ENCODE peak calls at places on chromosomes 2 and 18, in ten cellular contexts. P, H, Y, A, V, M, Z, R, G and O are unnamed samples. For H3K9me3 and H3K36me3, the result is how much of the 10 kb centered on the place peaks cover.

GRCh38 chr2:64913357-64913869 is 75.8 kb upstream of the SLC1A4 start:
- DNase-seq in P (no peak), H (no peak), Y (no peak), A (no peak), V (peak), M (no peak), Z (no peak), R (peak), G (no peak), O (no peak)

GRCh38 chr2:215958231-215958630 is 55.1 kb downstream of the MREG start:
- DNase-seq in P (no peak), H (no peak), Y (no peak), A (no peak), V (no peak), M (no peak), Z (peak), R (no peak), G (no peak), O (no peak)

GRCh38 chr18:11747731-11748130 is 58.7 kb downstream of the GNAL start:
- DNase-seq in P (no peak), H (no peak), Y (no peak), A (no peak), V (no peak), M (no peak), Z (no peak), R (no peak), G (no peak), O (no peak)

GRCh38 chr2:11553661-11554429 is 20.0 kb downstream of the GREB1 start:
- DNase-seq in P (no peak), H (peak), Y (no peak), A (peak), V (no peak), M (peak), Z (no peak), R (no peak), G (no peak), O (peak)

GRCh38 chr2:637406-637776 is 39.8 kb downstream of the TMEM18 start:
- DNase-seq in P (no peak), H (no peak), Y (no peak), A (no peak), V (no peak), M (no peak), Z (no peak), R (no peak), G (no peak), O (no peak)

GRCh38 chr2:109470121-109470921 is 143.4 kb downstream of the SEPTIN10 start:
- DNase-seq in P (no peak), H (no peak), Y (no peak), A (peak), V (no peak), M (peak), Z (peak), R (peak), G (no peak), O (peak)

GRCh38 chr2:177002983-177003382 is 209.6 kb upstream of the HNRNPA3 start:
- DNase-seq in P (no peak), H (no peak), Y (no peak), A (no peak), V (no peak), M (no peak), Z (no peak), R (no peak), G (no peak), O (no peak)

GRCh38 chr2:240788482-240788881 is 31.5 kb downstream of the KIF1A start:
- DNase-seq in P (no peak), H (no peak), Y (no peak), A (no peak), V (no peak), M (no peak), Z (no peak), R (no peak), G (no peak), O (no peak)

GRCh38 chr2:40190457-40190856 is 261.4 kb downstream of the SLC8A1 start:
- DNase-seq in P (no peak), H (no peak), Y (no peak), A (no peak), V (no peak), M (no peak), Z (no peak), R (no peak), G (no peak), O (no peak)

GRCh38 chr2:96565111-96565510 is 28.6 kb downstream of the ARID5A start:
- DNase-seq in P (no peak), H (no peak), Y (no peak), A (no peak), V (no peak), M (no peak), Z (no peak), R (no peak), G (no peak), O (no peak)

GRCh38 chr2:46332686-46333281 is 35.6 kb downstream of the EPAS1 start:
- DNase-seq in P (peak), H (no peak), Y (no peak), A (no peak), V (no peak), M (peak), Z (peak), R (no peak), G (no peak), O (no peak)

GRCh38 chr2:147543056-147543455 is 301.8 kb upstream of the ACVR2A start:
- DNase-seq in P (no peak), H (no peak), Y (no peak), A (peak), V (no peak), M (peak), Z (peak), R (no peak), G (no peak), O (no peak)

GRCh38 chr18:58865009-58865345 is 300 bp downstream of the ZNF532 start:
- DNase-seq in P (no peak), H (no peak), Y (no peak), A (no peak), V (no peak), M (no peak), Z (no peak), R (no peak), G (no peak), O (no peak)

GRCh38 chr2:26076001-26076587 is 42.2 kb downstream of the RAB10 start:
- DNase-seq in P (no peak), H (no peak), Y (no peak), A (no peak), V (peak), M (no peak), Z (no peak), R (no peak), G (no peak), O (no peak)

GRCh38 chr18:8750954-8751415 is 45.6 kb downstream of the MTCL1 start:
- DNase-seq in P (no peak), H (peak), Y (no peak), A (peak), V (no peak), M (no peak), Z (peak), R (no peak), G (no peak), O (peak)

GRCh38 chr2:95333888-95334338 is 36.8 kb downstream of the KCNIP3 start:
- DNase-seq in P (peak), H (no peak), Y (peak), A (peak), V (no peak), M (peak), Z (peak), R (peak), G (no peak), O (no peak)

GRCh38 chr18:30406728-30407127 is 635.8 kb downstream of the DSC3 start:
- DNase-seq in P (no peak), H (no peak), Y (no peak), A (peak), V (no peak), M (peak), Z (no peak), R (no peak), G (no peak), O (no peak)

GRCh38 chr18:30618567-30618966 is 424.0 kb downstream of the DSC3 start:
- DNase-seq in P (no peak), H (no peak), Y (no peak), A (no peak), V (no peak), M (no peak), Z (no peak), R (no peak), G (no peak), O (no peak)

GRCh38 chr18:42268186-42268725 is 313.2 kb downstream of the PIK3C3 start:
- DNase-seq in P (no peak), H (no peak), Y (no peak), A (peak), V (no peak), M (no peak), Z (no peak), R (no peak), G (no peak), O (peak)

GRCh38 chr2:10774394-10774793 is 38.2 kb downstream of the PDIA6 start:
- DNase-seq in P (no peak), H (no peak), Y (peak), A (no peak), V (no peak), M (no peak), Z (no peak), R (no peak), G (peak), O (no peak)

GRCh38 chr18:48792611-48793368 is 158.0 kb downstream of the SMAD7 start:
- DNase-seq in P (peak), H (no peak), Y (peak), A (no peak), V (no peak), M (no peak), Z (no peak), R (no peak), G (peak), O (no peak)

GRCh38 chr2:236204953-236205352 is 36.8 kb upstream of the GBX2 start:
- DNase-seq in P (no peak), H (no peak), Y (no peak), A (no peak), V (no peak), M (no peak), Z (no peak), R (no peak), G (no peak), O (no peak)

GRCh38 chr2:79437416-79438281 is 75.2 kb upstream of the CTNNA2 start:
- DNase-seq in P (no peak), H (no peak), Y (no peak), A (peak), V (no peak), M (no peak), Z (no peak), R (no peak), G (no peak), O (no peak)

GRCh38 chr2:145759228-145759940 is 1239.5 kb upstream of the ZEB2 start:
- DNase-seq in P (no peak), H (no peak), Y (no peak), A (peak), V (peak), M (no peak), Z (no peak), R (no peak), G (no peak), O (peak)

GRCh38 chr2:10390369-10390801 is 57.7 kb downstream of the ODC1 start:
- DNase-seq in P (no peak), H (no peak), Y (no peak), A (no peak), V (no peak), M (no peak), Z (peak), R (no peak), G (no peak), O (no peak)

GRCh38 chr2:235511187-235511661 is 17.4 kb downstream of the AGAP1 start:
- DNase-seq in P (no peak), H (no peak), Y (no peak), A (peak), V (peak), M (peak), Z (peak), R (peak), G (no peak), O (no peak)

GRCh38 chr18:54672846-54673475 is 81.9 kb downstream of the DYNAP start:
- DNase-seq in P (no peak), H (no peak), Y (no peak), A (peak), V (no peak), M (peak), Z (no peak), R (peak), G (no peak), O (no peak)

GRCh38 chr2:75464348-75464946 is 96.3 kb downstream of the EVA1A start:
- DNase-seq in P (no peak), H (no peak), Y (no peak), A (peak), V (peak), M (peak), Z (peak), R (peak), G (no peak), O (peak)

GRCh38 chr2:85235281-85235680 is 92.5 kb downstream of the TGOLN2 start:
- DNase-seq in P (no peak), H (no peak), Y (no peak), A (no peak), V (no peak), M (no peak), Z (no peak), R (no peak), G (no peak), O (no peak)

GRCh38 chr2:219290381-219291171 is 11.4 kb downstream of the DNAJB2 start:
- DNase-seq in P (no peak), H (no peak), Y (peak), A (no peak), V (no peak), M (no peak), Z (no peak), R (no peak), G (no peak), O (no peak)

GRCh38 chr2:8576525-8577157 is 105.2 kb upstream of the ID2 start:
- DNase-seq in P (no peak), H (peak), Y (no peak), A (no peak), V (no peak), M (no peak), Z (no peak), R (peak), G (no peak), O (peak)

GRCh38 chr18:55343396-55344073 is 244.5 kb downstream of the TCF4 start:
- DNase-seq in P (no peak), H (no peak), Y (no peak), A (peak), V (no peak), M (peak), Z (peak), R (no peak), G (no peak), O (peak)

GRCh38 chr2:129751409-129751808 is 228.1 kb upstream of the RAB6C start:
- DNase-seq in P (no peak), H (no peak), Y (no peak), A (no peak), V (no peak), M (no peak), Z (no peak), R (no peak), G (no peak), O (no peak)
- H3K9me3 ChIP-seq in P (under half), H (under half), Y (under half), A (under half), V (under half), M (under half), Z (under half), R (under half), G (under half), O (under half)

DNA sequence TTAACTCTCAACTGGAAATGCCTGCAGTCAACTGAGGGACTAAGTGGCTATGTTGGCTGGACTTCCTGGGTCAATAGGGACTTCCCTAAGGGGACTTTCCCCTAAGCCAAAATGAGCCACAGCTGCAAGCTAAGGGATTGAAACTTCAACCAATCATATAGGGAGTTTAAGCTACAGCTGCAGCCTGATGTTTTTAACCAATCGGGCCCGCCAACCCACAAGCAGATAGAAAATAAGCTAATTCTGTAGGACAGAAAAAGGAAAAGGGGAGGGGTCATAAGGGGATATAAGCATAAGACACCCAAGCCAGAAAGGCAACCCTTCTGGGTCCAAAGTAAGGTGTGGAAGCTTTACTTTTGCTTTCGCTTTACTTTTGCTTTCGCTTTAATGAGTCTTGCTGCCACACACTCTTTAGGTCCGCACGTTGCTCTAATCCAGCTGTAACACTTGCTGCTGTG is 927.5 kb downstream of the ERBB4 start:
- DNase-seq in P (no peak), H (no peak), Y (no peak), A (no peak), V (peak), M (peak), Z (peak), R (no peak), G (no peak), O (peak)
- H3K4me3 ChIP-seq in P (no peak), H (no peak), Y (no peak), A (no peak), V (peak), M (no peak), Z (peak), R (no peak), G (no peak), O (peak)

GRCh38 chr2:174157048-174157447 is 91.3 kb downstream of the OLA1 start:
- DNase-seq in P (no peak), H (no peak), Y (no peak), A (no peak), V (no peak), M (no peak), Z (no peak), R (no peak), G (no peak), O (no peak)

GRCh38 chr2:174149530-174149929 is 98.8 kb downstream of the OLA1 start:
- DNase-seq in P (no peak), H (no peak), Y (no peak), A (no peak), V (no peak), M (no peak), Z (no peak), R (no peak), G (no peak), O (no peak)

GRCh38 chr2:174158003-174158402 is 90.3 kb downstream of the OLA1 start:
- DNase-seq in P (no peak), H (no peak), Y (no peak), A (no peak), V (peak), M (peak), Z (peak), R (peak), G (no peak), O (no peak)

GRCh38 chr2:174148833-174149232 is 99.5 kb downstream of the OLA1 start:
- DNase-seq in P (no peak), H (no peak), Y (no peak), A (no peak), V (no peak), M (no peak), Z (no peak), R (no peak), G (no peak), O (no peak)

DNA sequence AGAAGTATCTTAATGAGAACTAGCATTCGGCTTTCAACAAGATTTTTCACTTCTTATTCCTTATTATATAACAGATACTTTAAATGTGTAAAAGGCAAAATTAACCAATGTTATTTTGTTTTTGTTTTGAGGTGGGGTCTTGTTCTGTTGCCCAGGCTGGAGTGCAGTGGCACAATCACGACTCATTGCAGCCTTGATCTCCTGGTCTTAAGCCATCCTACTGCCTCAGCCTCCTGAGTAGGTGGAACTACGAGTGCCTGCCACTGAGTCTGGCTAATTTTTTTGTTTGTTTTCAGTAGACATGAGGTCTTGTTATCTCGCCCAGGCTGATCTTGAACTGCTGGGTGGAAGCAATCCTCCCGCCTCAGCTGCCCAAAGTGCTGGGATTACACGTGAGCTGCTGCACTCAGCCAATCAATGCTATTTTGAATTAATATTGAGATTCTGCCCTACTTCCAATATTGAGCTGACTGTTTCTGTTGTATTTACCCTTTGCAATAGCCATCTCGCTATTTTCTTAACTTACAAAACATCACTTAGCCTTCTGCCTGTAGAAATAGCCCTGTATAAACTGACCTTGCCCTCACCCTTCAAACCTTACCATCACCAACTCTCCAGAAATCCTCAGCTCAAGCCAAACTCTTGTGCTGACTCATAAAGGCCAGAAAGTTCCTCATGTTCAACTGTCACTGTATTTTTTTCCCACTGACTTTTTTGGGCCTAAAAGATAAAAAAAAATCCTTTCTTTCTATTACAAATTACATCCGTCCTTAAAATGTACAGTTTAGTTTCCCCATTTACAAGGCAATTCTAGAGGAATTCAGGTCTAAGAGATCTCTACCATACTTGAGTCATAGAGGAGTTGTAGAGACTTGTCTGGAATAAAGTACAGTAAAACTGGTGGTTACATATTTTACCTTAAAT is 94.3 kb downstream of the OLA1 start:
- DNase-seq in P (no peak), H (no peak), Y (no peak), A (peak), V (no peak), M (peak), Z (peak), R (no peak), G (no peak), O (peak)
- H3K36me3 ChIP-seq in P (under half), H (under half), Y (under half), A (under half), V (under half), M (under half), Z (under half), R (under half), G (under half), O (under half)

GRCh38 chr18:79068299-79068945 is 772 bp upstream of the ATP9B start:
- DNase-seq in P (no peak), H (no peak), Y (peak), A (peak), V (no peak), M (no peak), Z (peak), R (no peak), G (no peak), O (no peak)
- H3K9me3 ChIP-seq in P (under half), H (under half), Y (under half), A (under half), V (under half), M (under half), Z (under half), R (under half), G (under half), O (under half)

GRCh38 chr2:158967731-158968395 is 577 bp upstream of the TANC1 start:
- DNase-seq in P (peak), H (no peak), Y (peak), A (peak), V (no peak), M (peak), Z (peak), R (peak), G (peak), O (peak)

GRCh38 chr2:158967114-158967730 is 1.2 kb upstream of the TANC1 start:
- DNase-seq in P (no peak), H (no peak), Y (no peak), A (no peak), V (no peak), M (no peak), Z (peak), R (peak), G (no peak), O (no peak)

GRCh38 chr2:158969162-158969716 is 799 bp downstream of the TANC1 start:
- DNase-seq in P (no peak), H (no peak), Y (no peak), A (no peak), V (no peak), M (no peak), Z (peak), R (no peak), G (no peak), O (no peak)

GRCh38 chr2:158969717-158970521 is 1.5 kb downstream of the TANC1 start:
- DNase-seq in P (peak), H (no peak), Y (peak), A (peak), V (no peak), M (peak), Z (peak), R (peak), G (peak), O (peak)

GRCh38 chr2:158968396-158969161 is at the start of gene TANC1:
- DNase-seq in P (peak), H (peak), Y (peak), A (peak), V (peak), M (peak), Z (peak), R (peak), G (peak), O (peak)
- H3K4me3 ChIP-seq in P (peak), H (peak), Y (peak), A (peak), V (peak), M (peak), Z (peak), R (peak), G (peak), O (peak)

DNA sequence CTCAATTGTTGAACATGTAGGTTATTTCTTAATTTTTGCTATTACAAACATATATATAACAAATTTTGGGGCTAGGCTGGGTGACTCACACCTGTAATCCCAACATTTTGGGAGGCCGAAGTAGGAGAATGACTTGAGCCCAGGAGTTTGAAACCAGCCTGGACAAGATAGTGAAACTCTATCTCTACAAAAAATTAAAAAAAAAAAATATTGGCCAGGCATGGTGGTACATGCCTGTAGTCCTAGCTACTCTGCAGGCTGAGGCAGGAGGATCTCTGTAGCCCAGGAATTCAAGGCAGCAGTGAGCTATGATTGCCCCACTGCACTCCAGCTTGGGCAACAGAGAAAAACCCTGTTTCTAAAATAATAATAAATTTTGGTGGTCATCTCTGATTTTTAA is 23.5 kb downstream of the SLC4A1AP start:
- DNase-seq in P (no peak), H (no peak), Y (no peak), A (no peak), V (no peak), M (peak), Z (no peak), R (no peak), G (no peak), O (no peak)
- H3K36me3 ChIP-seq in P (under half), H (under half), Y (under half), A (under half), V (under half), M (under half), Z (under half), R (under half), G (half or more), O (half or more)